ENCODE peak calls at places on chromosomes 11 and 22, in five cellular contexts. S, A, O, X and B are unnamed samples.

GRCh38 chr11:19389787-19390303 is 149.1 kb upstream of the E2F8 start:
- DNase-seq in S (peak; percentile 82), A (no peak), O (no peak), X (no peak), B (no peak)

GRCh38 chr22:48464246-48464645 is 1363.4 kb downstream of the BRD1 start:
- DNase-seq in S (peak; percentile 6), A (no peak), O (no peak), X (no peak), B (no peak)

GRCh38 chr11:25943777-25944661 is 387.9 kb upstream of the ANO3 start:
- DNase-seq in S (no peak), A (no peak), O (no peak), X (no peak), B (no peak)

GRCh38 chr11:29019960-29020683 is 911.9 kb downstream of the METTL15 start:
- DNase-seq in S (no peak), A (no peak), O (no peak), X (no peak), B (no peak)

GRCh38 chr11:9158898-9159391 is 67.5 kb upstream of the SCUBE2 start:
- DNase-seq in S (no peak), A (no peak), O (no peak), X (no peak), B (no peak)

GRCh38 chr11:92391866-92392265 is 167.2 kb downstream of the FAT3 start:
- DNase-seq in S (no peak), A (no peak), O (no peak), X (no peak), B (no peak)

GRCh38 chr11:102864724-102865123 is 10.1 kb downstream of the MMP12 start:
- DNase-seq in S (no peak), A (no peak), O (no peak), X (no peak), B (no peak)

GRCh38 chr11:2574553-2575535 is 125.0 kb downstream of the KCNQ1OT1 start:
- DNase-seq in S (peak; percentile 59), A (peak; percentile 44), O (peak; percentile 89), X (peak; percentile 6), B (no peak)

GRCh38 chr11:6630632-6631291 is 11.5 kb upstream of the TPP1 start:
- DNase-seq in S (peak; percentile 56), A (no peak), O (no peak), X (no peak), B (no peak)

DNA sequence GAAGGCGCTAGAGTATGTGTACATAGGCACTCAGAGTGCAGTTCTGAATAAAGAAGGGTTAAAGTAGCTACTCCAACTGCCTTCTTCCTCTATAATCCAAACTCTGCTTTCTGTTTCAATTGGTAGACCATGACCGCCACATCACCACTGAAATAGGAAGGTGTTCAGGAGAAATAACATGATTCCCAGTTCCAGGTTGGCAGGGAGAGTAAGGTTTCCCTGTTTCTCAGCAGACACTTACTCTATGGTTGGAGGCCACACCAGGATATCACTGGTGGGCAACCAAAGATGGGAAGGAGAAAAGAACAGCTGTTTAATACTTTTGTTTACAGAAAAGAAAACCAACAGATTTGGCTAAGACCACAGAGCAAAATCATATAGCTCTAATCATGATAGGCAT is 37.9 kb downstream of the PAK1 start:
- DNase-seq in S (no peak), A (no peak), O (no peak), X (no peak), B (no peak)
- H3K27ac ChIP-seq in S (no peak overlapping the region), A (no peak overlapping the region), O (no peak overlapping the region), X (no peak overlapping the region), B (no peak overlapping the region)

GRCh38 chr22:29300467-29300806 is 6.0 kb upstream of the GAS2L1 start:
- DNase-seq in S (no peak), A (no peak), O (no peak), X (peak; percentile 6), B (no peak)

GRCh38 chr22:29302681-29303465 is 3.6 kb upstream of the GAS2L1 start:
- DNase-seq in S (no peak), A (no peak), O (peak; percentile 64), X (peak; percentile 55), B (peak; percentile 56)

GRCh38 chr22:29301716-29302401 is 4.6 kb upstream of the GAS2L1 start:
- DNase-seq in S (no peak), A (no peak), O (no peak), X (no peak), B (no peak)

GRCh38 chr22:29300807-29301601 is 5.4 kb upstream of the GAS2L1 start:
- DNase-seq in S (no peak), A (no peak), O (no peak), X (peak; percentile 8), B (no peak)

DNA sequence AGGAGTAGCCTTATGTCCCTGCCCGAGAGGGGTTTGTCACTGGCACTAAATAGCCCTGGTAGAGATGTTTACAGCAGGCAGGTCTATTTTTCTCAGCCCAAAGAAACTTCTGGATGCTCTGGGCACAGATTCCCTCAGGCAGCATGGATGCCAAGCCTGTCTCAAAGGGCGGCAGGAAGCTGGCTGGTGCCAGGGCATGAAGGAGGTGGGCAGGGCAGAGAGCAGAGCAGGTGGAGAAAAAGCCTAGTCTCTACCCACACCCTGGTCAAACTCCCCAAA is 4.1 kb upstream of the GAS2L1 start:
- DNase-seq in S (no peak), A (no peak), O (no peak), X (no peak), B (peak; percentile 43)
- H3K27ac ChIP-seq in S (peak overlapping the region; percentile 42), A (peak overlapping the region; percentile 74), O (peak overlapping the region; percentile 48), X (peak overlapping the region; percentile 63), B (peak overlapping the region; percentile 37)

DNA sequence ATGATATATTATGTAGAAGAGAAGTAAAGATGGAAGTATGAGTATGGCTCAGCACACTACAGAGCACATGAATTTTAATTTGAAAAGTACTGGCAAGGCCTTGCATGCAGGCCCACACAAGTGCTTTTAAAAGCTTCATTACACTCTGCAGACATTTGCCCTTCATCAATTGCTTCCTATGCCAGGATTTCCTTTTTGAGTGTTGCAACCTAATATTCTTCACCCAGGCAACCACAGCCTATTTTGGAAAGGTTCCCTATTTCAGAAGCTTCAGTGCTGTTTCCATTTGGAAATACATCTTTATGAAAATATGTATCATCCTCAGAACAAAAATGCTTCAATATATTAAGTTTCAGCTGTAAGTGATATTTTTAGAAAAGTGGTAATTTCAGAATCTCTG is 81.2 kb downstream of the LARGE2 start:
- DNase-seq in S (no peak), A (no peak), O (no peak), X (no peak), B (no peak)
- H3K27ac ChIP-seq in S (peak overlapping the region; percentile 31), A (peak overlapping the region; percentile 5), O (no peak overlapping the region), X (no peak overlapping the region), B (no peak overlapping the region)

GRCh38 chr11:36818410-36818809 is 220.4 kb upstream of the RAG2 start:
- DNase-seq in S (no peak), A (no peak), O (no peak), X (no peak), B (no peak)

GRCh38 chr11:36822829-36823228 is 224.8 kb upstream of the RAG2 start:
- DNase-seq in S (no peak), A (no peak), O (no peak), X (no peak), B (no peak)

DNA sequence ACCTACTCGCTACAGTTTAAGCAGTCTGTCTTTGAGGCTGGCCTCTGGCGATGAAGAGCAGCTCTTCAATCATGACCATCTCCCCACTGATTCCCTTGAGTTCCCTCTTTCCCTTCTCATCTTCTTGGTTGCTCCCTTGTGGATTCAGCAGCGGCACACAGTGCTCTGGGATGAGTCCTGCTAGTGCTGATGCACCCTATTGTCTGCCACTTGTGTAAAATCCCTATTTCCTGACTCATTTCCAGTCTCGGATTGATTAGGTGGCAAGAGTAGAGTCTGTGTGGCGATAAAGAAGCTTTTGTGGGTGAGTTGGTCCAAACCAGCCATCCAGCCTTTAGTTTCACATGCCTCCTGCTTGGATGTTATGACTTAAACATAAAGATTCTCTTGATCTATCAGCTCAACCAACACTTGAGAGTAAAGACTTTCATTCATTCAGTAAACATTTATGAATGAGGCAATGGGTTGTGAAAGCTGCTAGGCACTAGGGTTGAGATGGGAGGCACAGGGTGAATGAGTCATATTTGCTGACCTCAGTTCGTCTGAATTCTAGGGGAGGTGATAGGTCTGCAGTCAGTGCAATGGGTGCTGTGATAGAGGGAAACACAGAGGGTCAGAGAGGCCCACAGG is 219.4 kb upstream of the RAG2 start:
- DNase-seq in S (no peak), A (no peak), O (no peak), X (no peak), B (no peak)
- H3K27ac ChIP-seq in S (no peak overlapping the region), A (no peak overlapping the region), O (no peak overlapping the region), X (no peak overlapping the region), B (no peak overlapping the region)

GRCh38 chr11:86482684-86483083 is 108.0 kb downstream of the CCDC81 start:
- DNase-seq in S (no peak), A (no peak), O (no peak), X (no peak), B (no peak)

GRCh38 chr11:86484164-86484794 is 109.6 kb downstream of the CCDC81 start:
- DNase-seq in S (peak; percentile 82), A (no peak), O (no peak), X (no peak), B (no peak)

GRCh38 chr11:86481399-86481798 is 106.7 kb downstream of the CCDC81 start:
- DNase-seq in S (no peak), A (no peak), O (no peak), X (no peak), B (no peak)

GRCh38 chr11:86484795-86485166 is 110.1 kb downstream of the CCDC81 start:
- DNase-seq in S (no peak), A (no peak), O (no peak), X (no peak), B (no peak)

DNA sequence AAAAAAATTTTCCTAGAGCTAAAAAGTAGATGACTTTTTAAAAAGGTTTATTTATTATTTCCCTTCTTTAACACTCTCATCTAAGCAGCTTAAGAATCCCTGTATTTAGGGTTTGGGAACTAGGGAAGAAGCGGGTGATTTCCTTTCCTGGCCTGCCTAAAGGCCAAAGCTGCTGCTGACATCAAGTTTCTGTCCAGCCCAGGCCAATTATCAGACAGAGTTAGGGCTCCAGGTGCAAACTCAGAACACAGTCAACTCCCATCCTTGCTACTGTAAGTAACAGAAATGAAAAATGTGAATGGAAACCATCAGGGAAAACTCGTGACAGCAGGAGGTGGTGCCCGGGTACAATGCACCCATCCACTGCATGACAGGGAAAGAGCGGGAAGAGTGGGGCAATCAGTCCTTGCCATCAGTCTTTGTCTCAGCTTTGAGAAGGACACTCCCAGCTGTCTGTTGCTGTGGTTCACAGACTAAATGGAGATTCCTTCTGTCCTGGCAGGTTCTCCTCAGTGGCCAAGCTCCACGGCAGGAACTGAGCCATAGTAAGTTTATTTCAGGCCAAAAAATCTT is 109.0 kb downstream of the CCDC81 start:
- DNase-seq in S (no peak), A (no peak), O (no peak), X (no peak), B (no peak)
- H3K27ac ChIP-seq in S (peak overlapping the region; percentile 65), A (no peak overlapping the region), O (peak overlapping the region; percentile 36), X (peak overlapping the region; percentile 44), B (no peak overlapping the region)

GRCh38 chr22:22886546-22886945 is 1.1 kb upstream of the IGLL5 start:
- DNase-seq in S (no peak), A (no peak), O (no peak), X (no peak), B (no peak)
- H3K27ac ChIP-seq in S (no peak overlapping the region), A (no peak overlapping the region), O (no peak overlapping the region), X (no peak overlapping the region), B (no peak overlapping the region)

GRCh38 chr11:120546312-120547205 is 35.0 kb downstream of the GRIK4 start:
- DNase-seq in S (peak; percentile 92), A (no peak), O (peak; percentile 31), X (peak; percentile 55), B (no peak)
- H3K27ac ChIP-seq in S (peak overlapping the region; percentile 83), A (peak overlapping the region; percentile 70), O (peak overlapping the region; percentile 15), X (no peak overlapping the region), B (peak overlapping the region; percentile 86)